ENCODE peak calls at places on chromosomes 6 and 20, in seven cellular contexts. H is GM23248; L is activated effector memory CD4-positive, alpha-beta T cell treated with Interleukin-2 at 50 U/mL for 16 hours; O is effector CD4-positive, alpha-beta T cell; N is CD4-positive, CD25-positive, alpha-beta regulatory T cell; J is esophagus squamous epithelium; Z is kidney epithelial cell. V is an unnamed sample.

GRCh38 chr6:162343902-162344226 is 383.7 kb downstream of the PRKN start:
- DNase-seq in H (peak; percentile 69), L (no peak), O (no peak), N (no peak), J (no peak), Z (no peak), V (peak; percentile 11)

GRCh38 chr6:105483492-105483891 is 80.6 kb upstream of the PREP start:
- DNase-seq in H (peak; percentile 76), L (no peak), O (no peak), N (no peak), J (no peak), Z (no peak), V (peak; percentile 67)

GRCh38 chr20:21109144-21109543 is 3.0 kb upstream of the LINC00237 start:
- DNase-seq in H (peak; percentile 40), L (no peak), O (no peak), N (no peak), J (no peak), Z (no peak), V (peak; percentile 27)

GRCh38 chr20:21203036-21203656 is 77.3 kb downstream of the KIZ start:
- DNase-seq in H (no peak), L (no peak), O (no peak), N (no peak), J (no peak), Z (no peak), V (no peak)

GRCh38 chr6:150409576-150410066 is 40.8 kb downstream of the IYD start:
- DNase-seq in H (no peak), L (no peak), O (no peak), N (no peak), J (no peak), Z (no peak), V (no peak)

GRCh38 chr6:28743271-28743789 is 180.5 kb downstream of the TRIM27 start:
- DNase-seq in H (no peak), L (no peak), O (no peak), N (no peak), J (no peak), Z (no peak), V (peak; percentile 36)

GRCh38 chr6:160733045-160733646 is 31.1 kb downstream of the PLG start:
- DNase-seq in H (peak; percentile 76), L (no peak), O (no peak), N (peak; percentile 10), J (no peak), Z (no peak), V (peak; percentile 48)

GRCh38 chr6:128208078-128208477 is 307.2 kb upstream of the THEMIS start:
- DNase-seq in H (peak; percentile 31), L (no peak), O (no peak), N (no peak), J (no peak), Z (no peak), V (peak; percentile 71)

GRCh38 chr6:31966506-31966905 is 5.4 kb downstream of the DXO start:
- DNase-seq in H (no peak), L (no peak), O (no peak), N (no peak), J (no peak), Z (no peak), V (no peak)

GRCh38 chr20:39897058-39897457 is 792.0 kb downstream of the MAFB start:
- DNase-seq in H (peak; percentile 93), L (no peak), O (no peak), N (no peak), J (no peak), Z (peak; percentile 47), V (peak; percentile 88)

GRCh38 chr20:45049904-45050471 is 50.9 kb downstream of the KCNS1 start:
- DNase-seq in H (no peak), L (no peak), O (no peak), N (no peak), J (no peak), Z (no peak), V (no peak)

GRCh38 chr20:41482647-41483552 is 116.3 kb upstream of the EMILIN3 start:
- DNase-seq in H (peak; percentile 88), L (no peak), O (no peak), N (no peak), J (no peak), Z (peak; percentile 47), V (peak; percentile 93)

GRCh38 chr20:8749986-8750385 is 318.9 kb upstream of the PLCB4 start:
- DNase-seq in H (peak; percentile 78), L (no peak), O (no peak), N (no peak), J (no peak), Z (no peak), V (peak; percentile 72)

GRCh38 chr6:113763311-113763766 is 93.8 kb upstream of the MARCKS start:
- DNase-seq in H (peak; percentile 10), L (no peak), O (no peak), N (no peak), J (no peak), Z (no peak), V (peak; percentile 51)

GRCh38 chr20:53944796-53945195 is 125.6 kb downstream of the BCAS1 start:
- DNase-seq in H (no peak), L (no peak), O (no peak), N (no peak), J (no peak), Z (no peak), V (no peak)

GRCh38 chr6:87671555-87672029 is 30.4 kb downstream of the AKIRIN2 start:
- DNase-seq in H (no peak), L (no peak), O (no peak), N (no peak), J (no peak), Z (peak; percentile 2), V (no peak)

GRCh38 chr20:25540273-25540672 is 45.1 kb downstream of the NINL start:
- DNase-seq in H (peak; percentile 76), L (no peak), O (no peak), N (no peak), J (no peak), Z (no peak), V (peak; percentile 29)

GRCh38 chr6:160042788-160043301 is 74.0 kb downstream of the IGF2R start:
- DNase-seq in H (peak; percentile 81), L (no peak), O (no peak), N (no peak), J (no peak), Z (no peak), V (peak; percentile 61)

GRCh38 chr20:35260426-35260825 is 17.5 kb downstream of the MMP24OS start:
- DNase-seq in H (no peak), L (no peak), O (no peak), N (no peak), J (no peak), Z (no peak), V (no peak)

GRCh38 chr6:55943329-55943728 is 67.9 kb upstream of the BMP5 start:
- DNase-seq in H (peak; percentile 77), L (no peak), O (no peak), N (no peak), J (no peak), Z (peak; percentile 25), V (peak; percentile 63)

GRCh38 chr6:11616200-11616611 is 78.7 kb downstream of the TMEM170B start:
- DNase-seq in H (peak; percentile 96), L (no peak), O (no peak), N (no peak), J (no peak), Z (no peak), V (peak; percentile 76)

GRCh38 chr20:21702553-21703467 is 2.7 kb upstream of the PAX1 start:
- DNase-seq in H (peak; percentile 70), L (no peak), O (no peak), N (no peak), J (no peak), Z (no peak), V (no peak)

V was measured in ELR.